ENCODE peak calls at places on chromosome 6, in nine cellular contexts. J is mesendoderm; M is cardiac muscle cell; C is uterus; G is right lobe of liver; E is thyroid gland; Q is breast epithelium; D is CD8-positive, alpha-beta T cell; R is heart right ventricle. F is an unnamed sample. For H3K4me1, the result is how much of the 10 kb centered on the place peaks cover.

GRCh38 chr6:142933701-142934100 is 11.3 kb downstream of the HIVEP2 start:
- DNase-seq in J (no peak), E (no peak), G (no peak), C (no peak), M (no peak), Q (no peak), R (no peak), D (no peak), F (no peak)

GRCh38 chr6:28615616-28615954 is 89.9 kb downstream of the GPX5 start:
- DNase-seq in G (no peak), R (no peak), Q (no peak), M (no peak), C (no peak), D (no peak), J (no peak), E (no peak), F (no peak)

GRCh38 chr6:56868687-56869086 is 86.2 kb upstream of the BEND6 start:
- DNase-seq in M (peak), D (no peak), Q (no peak), C (no peak), J (peak), R (no peak), E (no peak), G (no peak), F (no peak)

GRCh38 chr6:42727627-42728026 is 5.2 kb upstream of the PRPH2 start:
- DNase-seq in D (no peak), Q (no peak), C (peak), E (no peak), G (no peak), J (no peak), M (peak), R (no peak), F (no peak)

GRCh38 chr6:3825851-3826581 is 23.2 kb upstream of the FAM50B start:
- DNase-seq in R (peak), D (no peak), J (peak), E (peak), C (peak), G (peak), M (peak), Q (peak), F (peak)

GRCh38 chr6:159788276-159788675 is 1.1 kb downstream of the TCP1 start:
- DNase-seq in M (no peak), G (no peak), C (no peak), D (no peak), E (no peak), Q (no peak), J (no peak), R (no peak), F (no peak)

GRCh38 chr6:14439419-14439818 is 321.8 kb downstream of the CD83 start:
- DNase-seq in M (no peak), Q (no peak), E (no peak), C (no peak), G (no peak), R (no peak), D (no peak), J (no peak), F (no peak)

GRCh38 chr6:39197521-39198500 is 31.5 kb downstream of the KCNK5 start:
- DNase-seq in E (no peak), M (no peak), G (no peak), J (no peak), R (no peak), Q (no peak), D (no peak), C (no peak), F (no peak)

GRCh38 chr6:138622967-138623366 is 123.7 kb upstream of the NHSL1 start:
- DNase-seq in Q (no peak), D (no peak), G (no peak), J (no peak), E (no peak), R (no peak), M (peak), C (no peak), F (no peak)

GRCh38 chr6:26030716-26031115 is 56.5 kb upstream of the HFE start:
- DNase-seq in M (no peak), R (no peak), D (no peak), G (no peak), J (no peak), Q (no peak), C (no peak), E (no peak), F (no peak)

GRCh38 chr6:154550778-154551177 is 40.3 kb upstream of the CNKSR3 start:
- DNase-seq in J (no peak), G (no peak), E (no peak), D (no peak), M (no peak), Q (no peak), C (no peak), R (no peak), F (no peak)

GRCh38 chr6:24547243-24547642 is 52.5 kb downstream of the ALDH5A1 start:
- DNase-seq in G (no peak), E (no peak), C (no peak), D (peak), R (no peak), M (peak), J (peak), Q (no peak), F (no peak)

GRCh38 chr6:161522286-161522685 is 248.4 kb upstream of the AGPAT4 start:
- DNase-seq in Q (no peak), M (no peak), G (no peak), E (no peak), R (no peak), J (no peak), C (no peak), D (no peak), F (no peak)

GRCh38 chr6:4102687-4103244 is 23.8 kb upstream of the FAM217A start:
- DNase-seq in G (no peak), J (no peak), D (no peak), Q (no peak), M (no peak), C (no peak), R (no peak), E (no peak), F (no peak)

GRCh38 chr6:120384671-120385070 is 949.6 kb downstream of the TBC1D32 start:
- DNase-seq in E (no peak), G (no peak), M (peak), D (no peak), R (no peak), C (no peak), J (no peak), Q (no peak), F (no peak)

GRCh38 chr6:121694389-121695185 is 259.1 kb downstream of the GJA1 start:
- DNase-seq in Q (no peak), C (no peak), G (no peak), E (no peak), M (peak), R (no peak), J (no peak), D (no peak), F (no peak)

GRCh38 chr6:135791441-135791840 is 60.1 kb upstream of the PDE7B start:
- DNase-seq in D (no peak), Q (no peak), G (no peak), E (no peak), R (no peak), M (no peak), C (no peak), J (no peak), F (no peak)

GRCh38 chr6:161303628-161304340 is 29.9 kb upstream of the AGPAT4 start:
- DNase-seq in C (no peak), R (no peak), M (peak), E (no peak), D (no peak), J (no peak), Q (no peak), G (no peak), F (no peak)

GRCh38 chr6:132961122-132961521 is 146.8 kb downstream of the RPS12 start:
- DNase-seq in G (no peak), D (no peak), Q (no peak), R (no peak), J (peak), C (no peak), M (peak), E (peak), F (no peak)

GRCh38 chr6:33696538-33697518 is 14.7 kb downstream of the UQCC2 start:
- DNase-seq in G (no peak), J (no peak), E (peak), D (peak), R (peak), Q (no peak), M (peak), C (peak), F (peak)

GRCh38 chr6:127950566-127951141 is 49.8 kb upstream of the THEMIS start:
- DNase-seq in Q (no peak), D (no peak), G (no peak), R (no peak), M (no peak), J (no peak), C (no peak), E (no peak), F (no peak)
- H3K4me1 ChIP-seq in Q (under half), D (half or more), G (under half), R (under half), M (under half), J (under half), C (under half), E (under half), F (under half)

GRCh38 chr6:5469101-5469846 is 208.0 kb downstream of the FARS2 start:
- DNase-seq in R (no peak), C (no peak), J (peak), M (peak), Q (no peak), E (no peak), G (no peak), D (no peak), F (no peak)
- H3K4me1 ChIP-seq in R (under half), C (under half), J (under half), M (under half), Q (under half), E (under half), G (under half), D (under half), F (under half)

DNA sequence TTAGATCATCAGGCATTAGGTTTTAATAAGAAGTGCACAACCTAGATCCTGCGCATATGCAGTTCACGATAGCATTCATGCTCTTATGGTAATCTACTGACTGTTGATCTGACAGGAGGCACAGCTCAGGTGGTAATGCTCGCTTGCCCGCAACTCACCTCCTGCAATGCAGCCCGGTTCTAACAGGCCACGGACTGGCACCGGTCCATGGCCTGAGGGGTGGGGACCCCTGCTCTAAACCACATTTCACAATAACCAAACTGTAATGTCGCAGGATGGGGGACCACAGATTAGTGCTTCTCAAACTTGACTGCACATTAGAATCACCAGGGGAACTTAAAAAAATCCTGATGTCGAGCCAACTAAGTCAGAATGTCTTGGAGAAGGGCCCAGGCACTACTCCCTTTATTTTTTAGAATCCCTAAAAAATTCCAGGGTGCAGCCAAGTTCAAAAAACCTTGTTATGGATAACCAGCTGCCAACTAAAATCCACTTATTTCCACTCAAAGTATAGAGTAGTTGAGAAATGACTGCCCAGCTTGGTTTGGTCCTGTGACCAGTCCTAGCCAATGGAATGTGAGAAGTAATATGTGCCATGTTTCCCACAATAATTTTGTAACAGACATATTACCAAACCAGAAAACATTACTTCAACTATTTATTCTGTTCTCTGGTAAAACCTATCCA is 3.1 kb downstream of the SHPRH start:
- DNase-seq in E (peak), G (no peak), J (no peak), Q (no peak), C (no peak), D (no peak), M (peak), R (peak), F (no peak)
- H3K4me1 ChIP-seq in E (under half), G (under half), J (under half), Q (under half), C (under half), D (under half), M (under half), R (under half), F (under half)

GRCh38 chr6:170289108-170289931 is 1.6 kb downstream of the DLL1 start:
- DNase-seq in J (no peak), R (no peak), G (no peak), D (peak), E (no peak), M (no peak), C (no peak), Q (no peak), F (no peak)

GRCh38 chr6:170289971-170290305 is 940 bp downstream of the DLL1 start:
- DNase-seq in R (no peak), J (no peak), M (no peak), D (no peak), G (no peak), C (no peak), E (no peak), Q (no peak), F (peak)

GRCh38 chr6:170292111-170292777 is 1.4 kb upstream of the DLL1 start:
- DNase-seq in G (no peak), C (no peak), J (no peak), D (no peak), Q (no peak), E (no peak), M (no peak), R (no peak), F (no peak)

GRCh38 chr6:170291271-170292110 is 613 bp upstream of the DLL1 start:
- DNase-seq in J (peak), G (peak), Q (peak), E (peak), D (peak), M (no peak), R (peak), C (peak), F (peak)

GRCh38 chr6:170290306-170291128 is at the start of gene DLL1:
- DNase-seq in G (peak), R (peak), C (peak), E (peak), J (peak), Q (peak), M (peak), D (peak), F (peak)
- H3K4me1 ChIP-seq in G (under half), R (half or more), C (under half), E (under half), J (under half), Q (under half), M (under half), D (under half), F (under half)

GRCh38 chr6:16964553-16965499 is 137.0 kb upstream of the STMND1 start:
- DNase-seq in G (peak), Q (peak), J (peak), M (peak), E (peak), D (peak), R (peak), C (peak), F (peak)

GRCh38 chr6:16966821-16967817 is 134.7 kb upstream of the STMND1 start:
- DNase-seq in E (no peak), M (no peak), G (peak), J (no peak), D (no peak), R (no peak), C (no peak), Q (no peak), F (no peak)

GRCh38 chr6:16969699-16970695 is 131.9 kb upstream of the STMND1 start:
- DNase-seq in C (no peak), G (no peak), Q (no peak), R (no peak), M (no peak), E (no peak), J (no peak), D (no peak), F (no peak)

GRCh38 chr6:16961577-16961976 is 140.3 kb upstream of the STMND1 start:
- DNase-seq in G (no peak), Q (no peak), R (no peak), C (no peak), M (peak), E (no peak), D (no peak), J (no peak), F (no peak)

GRCh38 chr6:16965679-16966078 is 136.2 kb upstream of the STMND1 start:
- DNase-seq in R (no peak), J (peak), C (no peak), D (no peak), E (no peak), Q (no peak), M (no peak), G (no peak), F (no peak)
- H3K4me1 ChIP-seq in R (under half), J (under half), C (under half), D (under half), E (under half), Q (under half), M (under half), G (under half), F (under half)

GRCh38 chr6:168209420-168209819 is 110.2 kb downstream of the DACT2 start:
- DNase-seq in D (no peak), M (no peak), E (no peak), J (no peak), Q (no peak), R (no peak), C (no peak), G (no peak), F (peak)

GRCh38 chr6:168208854-168209253 is 110.7 kb downstream of the DACT2 start:
- DNase-seq in M (no peak), E (no peak), G (no peak), C (no peak), J (peak), Q (no peak), D (no peak), R (no peak), F (no peak)

GRCh38 chr6:168206681-168207274 is 112.8 kb downstream of the DACT2 start:
- DNase-seq in G (no peak), R (no peak), D (no peak), J (no peak), E (peak), Q (no peak), M (no peak), C (no peak), F (peak)

GRCh38 chr6:168207421-168208175 is 112.0 kb downstream of the DACT2 start:
- DNase-seq in G (no peak), J (no peak), M (no peak), R (no peak), C (no peak), E (no peak), Q (no peak), D (no peak), F (peak)

GRCh38 chr6:168208436-168208835 is 111.1 kb downstream of the DACT2 start:
- DNase-seq in J (no peak), Q (no peak), E (no peak), C (no peak), M (no peak), R (no peak), D (no peak), G (no peak), F (no peak)
- H3K4me1 ChIP-seq in J (under half), Q (under half), E (under half), C (under half), M (under half), R (under half), D (under half), G (under half), F (under half)

GRCh38 chr6:41602864-41603608 is 35.2 kb upstream of the MDFI start:
- DNase-seq in R (peak), G (peak), E (peak), Q (peak), J (peak), C (peak), M (peak), D (peak), F (peak)

GRCh38 chr6:41602422-41602743 is 35.9 kb upstream of the MDFI start:
- DNase-seq in Q (no peak), G (no peak), J (no peak), E (no peak), D (no peak), R (no peak), M (no peak), C (no peak), F (no peak)

GRCh38 chr6:41600499-41601247 is 37.6 kb upstream of the MDFI start:
- DNase-seq in C (no peak), M (no peak), G (no peak), Q (no peak), J (no peak), E (no peak), R (no peak), D (no peak), F (peak)

GRCh38 chr6:41599836-41600445 is 38.3 kb upstream of the MDFI start:
- DNase-seq in J (no peak), Q (no peak), C (no peak), M (no peak), D (no peak), G (no peak), R (no peak), E (no peak), F (no peak)

DNA sequence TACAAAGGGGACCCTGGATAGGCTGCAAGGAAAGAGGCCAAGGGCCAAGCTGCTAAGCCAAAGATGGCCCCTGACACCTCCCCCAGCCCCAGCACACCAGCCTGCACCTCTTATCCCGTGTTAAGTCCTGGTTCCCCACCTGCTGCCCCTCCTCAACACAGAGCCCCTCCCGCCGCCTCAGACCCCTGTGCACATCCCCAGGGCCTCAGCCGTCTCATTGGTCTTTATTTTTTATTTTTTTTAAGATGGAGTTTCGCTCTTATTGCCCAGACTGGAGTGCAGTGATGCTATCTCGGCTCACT is 37.1 kb upstream of the MDFI start:
- DNase-seq in D (no peak), E (no peak), Q (no peak), M (no peak), R (no peak), G (no peak), C (no peak), J (no peak), F (peak)
- H3K4me1 ChIP-seq in D (under half), E (under half), Q (under half), M (under half), R (under half), G (under half), C (under half), J (under half), F (under half)

GRCh38 chr6:158039571-158040050 is 57.9 kb downstream of the SYNJ2 start:
- DNase-seq in E (no peak), J (no peak), D (no peak), R (no peak), Q (no peak), G (no peak), M (peak), C (peak), F (peak)

GRCh38 chr6:158037771-158038170 is 56.1 kb downstream of the SYNJ2 start:
- DNase-seq in J (no peak), Q (no peak), G (no peak), C (no peak), D (no peak), E (no peak), R (no peak), M (no peak), F (peak)

GRCh38 chr6:158039178-158039557 is 57.5 kb downstream of the SYNJ2 start:
- DNase-seq in D (no peak), R (no peak), J (peak), M (no peak), G (no peak), Q (no peak), E (no peak), C (no peak), F (no peak)

GRCh38 chr6:158037021-158037420 is 55.4 kb downstream of the SYNJ2 start:
- DNase-seq in M (no peak), J (no peak), Q (no peak), G (no peak), D (no peak), C (no peak), R (no peak), E (no peak), F (no peak)

DNA sequence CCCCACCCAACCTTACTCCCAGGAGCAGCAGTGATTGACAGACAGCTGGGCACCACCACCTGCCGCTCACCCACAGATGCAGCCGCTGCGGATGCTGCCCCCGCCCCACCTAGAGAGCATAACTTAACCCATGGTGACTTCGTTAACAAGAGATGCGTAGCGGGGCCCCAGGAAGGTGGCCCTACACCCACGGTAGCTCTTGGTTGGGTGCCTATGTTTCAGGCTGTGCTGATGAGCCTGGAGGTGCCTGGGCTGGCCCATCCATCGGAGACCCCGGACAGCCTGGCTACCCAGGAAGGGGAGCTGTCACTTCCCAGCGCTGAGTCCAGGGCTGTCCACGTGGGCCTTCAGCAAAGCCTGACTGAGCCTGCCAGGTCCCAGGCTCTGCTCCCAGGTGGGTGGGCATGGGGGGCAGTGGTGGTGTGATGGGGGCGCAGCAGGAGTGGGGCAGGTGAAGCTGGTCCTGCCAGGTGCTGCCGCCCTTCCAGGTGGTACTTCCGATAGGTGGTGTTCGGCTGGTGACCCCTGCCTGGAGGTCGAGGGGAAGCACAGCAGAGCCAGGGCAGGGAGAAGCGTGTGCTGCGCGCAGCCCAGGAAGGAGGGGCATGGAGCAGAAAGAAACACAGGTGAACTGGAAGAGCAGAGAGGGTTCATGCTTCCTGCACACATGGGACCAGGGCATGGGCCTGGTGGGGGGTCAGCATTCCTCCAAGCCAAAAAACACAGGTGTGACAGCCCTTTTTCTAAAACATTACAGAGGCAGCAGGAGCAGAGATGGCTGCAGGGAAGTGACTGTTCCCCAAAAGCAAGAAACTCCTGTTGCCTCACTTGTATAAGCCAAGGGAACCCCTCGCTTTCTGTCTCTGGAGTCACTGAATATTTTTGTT is 56.9 kb downstream of the SYNJ2 start:
- DNase-seq in Q (no peak), E (no peak), R (no peak), D (no peak), C (no peak), J (no peak), G (no peak), M (no peak), F (peak)
- H3K4me1 ChIP-seq in Q (under half), E (under half), R (half or more), D (under half), C (under half), J (under half), G (under half), M (under half), F (under half)